ENCODE peak calls at places on chromosomes 13 and 19, in eight cellular contexts. One of them, this sample, is unnamed.

GRCh38 chr19:18159810-18160209 is 6.8 kb downstream of the PIK3R2 start:
- DNase-seq in IMR-90: no peak
- DNase-seq in T47D: no peak
- DNase-seq in AG09309: no peak
- DNase-seq in WTC11: no peak
- DNase-seq in AG09319: no peak
- DNase-seq in stimulated activated CD8-positive, alpha-beta memory T cell treated with anti-CD3 and anti-CD28 coated beads, Interleukin-15, amount 100 ng/mL, for 24 hours: no peak
- DNase-seq in endothelial cell: no peak
- DNase-seq in this sample: no peak

GRCh38 chr19:44024900-44025216 is 321 bp upstream of the ZNF222 start:
- DNase-seq in IMR-90: no peak
- DNase-seq in T47D: no peak
- DNase-seq in AG09309: no peak
- DNase-seq in WTC11: no peak
- DNase-seq in AG09319: no peak
- DNase-seq in stimulated activated CD8-positive, alpha-beta memory T cell treated with anti-CD3 and anti-CD28 coated beads, Interleukin-15, amount 100 ng/mL, for 24 hours: no peak
- DNase-seq in endothelial cell: no peak
- DNase-seq in this sample: no peak

GRCh38 chr13:46160474-46161066 is 21.4 kb downstream of the LCP1 start:
- DNase-seq in IMR-90: peak
- DNase-seq in T47D: peak
- DNase-seq in AG09309: peak
- DNase-seq in WTC11: no peak
- DNase-seq in AG09319: peak
- DNase-seq in stimulated activated CD8-positive, alpha-beta memory T cell treated with anti-CD3 and anti-CD28 coated beads, Interleukin-15, amount 100 ng/mL, for 24 hours: no peak
- DNase-seq in endothelial cell: peak
- DNase-seq in this sample: no peak

GRCh38 chr13:42333613-42334328 is 61.8 kb downstream of the AKAP11 start:
- DNase-seq in IMR-90: peak
- DNase-seq in T47D: peak
- DNase-seq in AG09309: no peak
- DNase-seq in WTC11: no peak
- DNase-seq in AG09319: no peak
- DNase-seq in stimulated activated CD8-positive, alpha-beta memory T cell treated with anti-CD3 and anti-CD28 coated beads, Interleukin-15, amount 100 ng/mL, for 24 hours: no peak
- DNase-seq in endothelial cell: peak
- DNase-seq in this sample: no peak

GRCh38 chr19:46428278-46429141 is at the start of gene PNMA8C:
- DNase-seq in IMR-90: peak
- DNase-seq in T47D: no peak
- DNase-seq in AG09309: no peak
- DNase-seq in WTC11: peak
- DNase-seq in AG09319: no peak
- DNase-seq in stimulated activated CD8-positive, alpha-beta memory T cell treated with anti-CD3 and anti-CD28 coated beads, Interleukin-15, amount 100 ng/mL, for 24 hours: no peak
- DNase-seq in endothelial cell: peak
- DNase-seq in this sample: no peak

GRCh38 chr19:29714953-29715694 is at the start of gene C19orf12:
- DNase-seq in IMR-90: peak
- DNase-seq in T47D: peak
- DNase-seq in AG09309: no peak
- DNase-seq in WTC11: peak
- DNase-seq in AG09319: no peak
- DNase-seq in stimulated activated CD8-positive, alpha-beta memory T cell treated with anti-CD3 and anti-CD28 coated beads, Interleukin-15, amount 100 ng/mL, for 24 hours: peak
- DNase-seq in endothelial cell: peak
- DNase-seq in this sample: no peak

GRCh38 chr13:27171244-27171829 is at the start of gene USP12:
- DNase-seq in IMR-90: peak
- DNase-seq in T47D: no peak
- DNase-seq in AG09309: no peak
- DNase-seq in WTC11: peak
- DNase-seq in AG09319: no peak
- DNase-seq in stimulated activated CD8-positive, alpha-beta memory T cell treated with anti-CD3 and anti-CD28 coated beads, Interleukin-15, amount 100 ng/mL, for 24 hours: peak
- DNase-seq in endothelial cell: no peak
- DNase-seq in this sample: no peak

GRCh38 chr19:32403291-32403995 is 2.1 kb upstream of the DPY19L3 start:
- DNase-seq in IMR-90: no peak
- DNase-seq in T47D: no peak
- DNase-seq in AG09309: no peak
- DNase-seq in WTC11: no peak
- DNase-seq in AG09319: no peak
- DNase-seq in stimulated activated CD8-positive, alpha-beta memory T cell treated with anti-CD3 and anti-CD28 coated beads, Interleukin-15, amount 100 ng/mL, for 24 hours: no peak
- DNase-seq in endothelial cell: no peak
- DNase-seq in this sample: no peak

GRCh38 chr13:44243198-44243852 is 130.3 kb upstream of the SERP2 start:
- DNase-seq in IMR-90: peak
- DNase-seq in T47D: peak
- DNase-seq in AG09309: no peak
- DNase-seq in WTC11: peak
- DNase-seq in AG09319: no peak
- DNase-seq in stimulated activated CD8-positive, alpha-beta memory T cell treated with anti-CD3 and anti-CD28 coated beads, Interleukin-15, amount 100 ng/mL, for 24 hours: no peak
- DNase-seq in endothelial cell: peak
- DNase-seq in this sample: no peak

GRCh38 chr13:59677966-59678814 is 485.5 kb downstream of the DIAPH3 start:
- DNase-seq in IMR-90: peak
- DNase-seq in T47D: peak
- DNase-seq in AG09309: peak
- DNase-seq in WTC11: no peak
- DNase-seq in AG09319: peak
- DNase-seq in stimulated activated CD8-positive, alpha-beta memory T cell treated with anti-CD3 and anti-CD28 coated beads, Interleukin-15, amount 100 ng/mL, for 24 hours: no peak
- DNase-seq in endothelial cell: peak
- DNase-seq in this sample: no peak

GRCh38 chr13:105442941-105443340 is 1092.5 kb downstream of the EFNB2 start:
- DNase-seq in IMR-90: peak
- DNase-seq in T47D: no peak
- DNase-seq in AG09309: peak
- DNase-seq in WTC11: no peak
- DNase-seq in AG09319: peak
- DNase-seq in stimulated activated CD8-positive, alpha-beta memory T cell treated with anti-CD3 and anti-CD28 coated beads, Interleukin-15, amount 100 ng/mL, for 24 hours: no peak
- DNase-seq in endothelial cell: no peak
- DNase-seq in this sample: peak

GRCh38 chr13:111964411-111965035 is 102.4 kb upstream of the SOX1 start:
- DNase-seq in IMR-90: no peak
- DNase-seq in T47D: no peak
- DNase-seq in AG09309: no peak
- DNase-seq in WTC11: no peak
- DNase-seq in AG09319: no peak
- DNase-seq in stimulated activated CD8-positive, alpha-beta memory T cell treated with anti-CD3 and anti-CD28 coated beads, Interleukin-15, amount 100 ng/mL, for 24 hours: no peak
- DNase-seq in endothelial cell: no peak
- DNase-seq in this sample: no peak

GRCh38 chr13:105139380-105140285 is 1395.8 kb downstream of the EFNB2 start:
- DNase-seq in IMR-90: peak
- DNase-seq in T47D: peak
- DNase-seq in AG09309: no peak
- DNase-seq in WTC11: peak
- DNase-seq in AG09319: no peak
- DNase-seq in stimulated activated CD8-positive, alpha-beta memory T cell treated with anti-CD3 and anti-CD28 coated beads, Interleukin-15, amount 100 ng/mL, for 24 hours: peak
- DNase-seq in endothelial cell: no peak
- DNase-seq in this sample: no peak

GRCh38 chr19:43820098-43820860 is 6.8 kb upstream of the ZNF283 start:
- DNase-seq in IMR-90: peak
- DNase-seq in T47D: no peak
- DNase-seq in AG09309: no peak
- DNase-seq in WTC11: peak
- DNase-seq in AG09319: no peak
- DNase-seq in stimulated activated CD8-positive, alpha-beta memory T cell treated with anti-CD3 and anti-CD28 coated beads, Interleukin-15, amount 100 ng/mL, for 24 hours: no peak
- DNase-seq in endothelial cell: no peak
- DNase-seq in this sample: no peak

GRCh38 chr13:18965347-18965855 is 216.2 kb downstream of the TUBA3C start:
- DNase-seq in IMR-90: no peak
- DNase-seq in T47D: no peak
- DNase-seq in AG09309: no peak
- DNase-seq in WTC11: no peak
- DNase-seq in AG09319: no peak
- DNase-seq in stimulated activated CD8-positive, alpha-beta memory T cell treated with anti-CD3 and anti-CD28 coated beads, Interleukin-15, amount 100 ng/mL, for 24 hours: no peak
- DNase-seq in endothelial cell: no peak
- DNase-seq in this sample: no peak

GRCh38 chr13:98915563-98916348 is 62.1 kb downstream of the DOCK9 start:
- DNase-seq in IMR-90: peak
- DNase-seq in T47D: no peak
- DNase-seq in AG09309: no peak
- DNase-seq in WTC11: no peak
- DNase-seq in AG09319: no peak
- DNase-seq in stimulated activated CD8-positive, alpha-beta memory T cell treated with anti-CD3 and anti-CD28 coated beads, Interleukin-15, amount 100 ng/mL, for 24 hours: no peak
- DNase-seq in endothelial cell: no peak
- DNase-seq in this sample: no peak

GRCh38 chr13:29791997-29792775 is 58.2 kb downstream of the UBL3 start:
- DNase-seq in IMR-90: peak
- DNase-seq in T47D: no peak
- DNase-seq in AG09309: no peak
- DNase-seq in WTC11: no peak
- DNase-seq in AG09319: peak
- DNase-seq in stimulated activated CD8-positive, alpha-beta memory T cell treated with anti-CD3 and anti-CD28 coated beads, Interleukin-15, amount 100 ng/mL, for 24 hours: no peak
- DNase-seq in endothelial cell: no peak
- DNase-seq in this sample: no peak

GRCh38 chr13:48319458-48320395 is 16.2 kb downstream of the RB1 start:
- DNase-seq in IMR-90: no peak
- DNase-seq in T47D: no peak
- DNase-seq in AG09309: no peak
- DNase-seq in WTC11: no peak
- DNase-seq in AG09319: no peak
- DNase-seq in stimulated activated CD8-positive, alpha-beta memory T cell treated with anti-CD3 and anti-CD28 coated beads, Interleukin-15, amount 100 ng/mL, for 24 hours: no peak
- DNase-seq in endothelial cell: no peak
- DNase-seq in this sample: no peak

GRCh38 chr13:40963927-40964326 is 55.2 kb downstream of the ELF1 start:
- DNase-seq in IMR-90: peak
- DNase-seq in T47D: peak
- DNase-seq in AG09309: no peak
- DNase-seq in WTC11: no peak
- DNase-seq in AG09319: no peak
- DNase-seq in stimulated activated CD8-positive, alpha-beta memory T cell treated with anti-CD3 and anti-CD28 coated beads, Interleukin-15, amount 100 ng/mL, for 24 hours: no peak
- DNase-seq in endothelial cell: no peak
- DNase-seq in this sample: no peak

GRCh38 chr19:53328967-53329366 is 4.6 kb upstream of the ZNF845 start:
- DNase-seq in IMR-90: peak
- DNase-seq in T47D: no peak
- DNase-seq in AG09309: no peak
- DNase-seq in WTC11: peak
- DNase-seq in AG09319: no peak
- DNase-seq in stimulated activated CD8-positive, alpha-beta memory T cell treated with anti-CD3 and anti-CD28 coated beads, Interleukin-15, amount 100 ng/mL, for 24 hours: no peak
- DNase-seq in endothelial cell: no peak
- DNase-seq in this sample: no peak

GRCh38 chr13:67238277-67238859 is 8.2 kb upstream of the PCDH9 start:
- DNase-seq in IMR-90: peak
- DNase-seq in T47D: peak
- DNase-seq in AG09309: no peak
- DNase-seq in WTC11: no peak
- DNase-seq in AG09319: no peak
- DNase-seq in stimulated activated CD8-positive, alpha-beta memory T cell treated with anti-CD3 and anti-CD28 coated beads, Interleukin-15, amount 100 ng/mL, for 24 hours: no peak
- DNase-seq in endothelial cell: no peak
- DNase-seq in this sample: no peak

GRCh38 chr13:52454459-52454824 is 836 bp upstream of the CKAP2 start:
- DNase-seq in IMR-90: peak
- DNase-seq in T47D: peak
- DNase-seq in AG09309: no peak
- DNase-seq in WTC11: no peak
- DNase-seq in AG09319: no peak
- DNase-seq in stimulated activated CD8-positive, alpha-beta memory T cell treated with anti-CD3 and anti-CD28 coated beads, Interleukin-15, amount 100 ng/mL, for 24 hours: no peak
- DNase-seq in endothelial cell: no peak
- DNase-seq in this sample: no peak

GRCh38 chr13:47036291-47037008 is 139.6 kb upstream of the HTR2A start:
- DNase-seq in IMR-90: no peak
- DNase-seq in T47D: peak
- DNase-seq in AG09309: no peak
- DNase-seq in WTC11: no peak
- DNase-seq in AG09319: no peak
- DNase-seq in stimulated activated CD8-positive, alpha-beta memory T cell treated with anti-CD3 and anti-CD28 coated beads, Interleukin-15, amount 100 ng/mL, for 24 hours: no peak
- DNase-seq in endothelial cell: no peak
- DNase-seq in this sample: no peak

GRCh38 chr19:42252365-42253244 is 2.3 kb downstream of the ERF start:
- DNase-seq in IMR-90: peak
- DNase-seq in T47D: no peak
- DNase-seq in AG09309: no peak
- DNase-seq in WTC11: no peak
- DNase-seq in AG09319: no peak
- DNase-seq in stimulated activated CD8-positive, alpha-beta memory T cell treated with anti-CD3 and anti-CD28 coated beads, Interleukin-15, amount 100 ng/mL, for 24 hours: no peak
- DNase-seq in endothelial cell: no peak
- DNase-seq in this sample: no peak

GRCh38 chr19:31518626-31519025 is 169.4 kb upstream of the TSHZ3 start:
- DNase-seq in IMR-90: no peak
- DNase-seq in T47D: no peak
- DNase-seq in AG09309: no peak
- DNase-seq in WTC11: no peak
- DNase-seq in AG09319: no peak
- DNase-seq in stimulated activated CD8-positive, alpha-beta memory T cell treated with anti-CD3 and anti-CD28 coated beads, Interleukin-15, amount 100 ng/mL, for 24 hours: no peak
- DNase-seq in endothelial cell: no peak
- DNase-seq in this sample: no peak

GRCh38 chr13:112619730-112620639 is 32.0 kb upstream of the TUBGCP3 start:
- DNase-seq in IMR-90: no peak
- DNase-seq in T47D: no peak
- DNase-seq in AG09309: no peak
- DNase-seq in WTC11: peak
- DNase-seq in AG09319: no peak
- DNase-seq in stimulated activated CD8-positive, alpha-beta memory T cell treated with anti-CD3 and anti-CD28 coated beads, Interleukin-15, amount 100 ng/mL, for 24 hours: no peak
- DNase-seq in endothelial cell: peak
- DNase-seq in this sample: no peak